ENCODE peak calls at places on chromosomes 1 and 21, in five cellular contexts. T is IMR-90, J is body of pancreas, X is K562, L is spleen. R is an unnamed sample.

GRCh38 chr1:241391926-241392710 is 35.1 kb upstream of the RGS7 start:
- DNase-seq in T (peak), J (no peak), X (no peak), L (no peak), R (no peak)

GRCh38 chr1:88180449-88181108 is 503.5 kb upstream of the PKN2 start:
- DNase-seq in T (peak), J (peak), X (peak), L (peak), R (peak)

GRCh38 chr1:111274653-111275052 is 16.0 kb upstream of the CHIA start:
- DNase-seq in T (no peak), J (no peak), X (no peak), L (no peak), R (no peak)

GRCh38 chr1:113118266-113118665 is 45.3 kb downstream of the LRIG2 start:
- DNase-seq in T (peak), J (no peak), X (no peak), L (no peak), R (no peak)

GRCh38 chr21:24045775-24046215 is 1561.5 kb downstream of the MRPL39 start:
- DNase-seq in T (peak), J (peak), X (peak), L (peak), R (peak)

GRCh38 chr1:14282583-14283186 is 315.8 kb upstream of the KAZN start:
- DNase-seq in T (no peak), J (no peak), X (no peak), L (no peak), R (no peak)

GRCh38 chr1:183845681-183846080 is 40.8 kb downstream of the RGL1 start:
- DNase-seq in T (peak), J (no peak), X (peak), L (no peak), R (no peak)

GRCh38 chr1:116667577-116668105 is at the start of gene IGSF3:
- DNase-seq in T (peak), J (peak), X (peak), L (peak), R (peak)

GRCh38 chr1:204775546-204775945 is 90.0 kb upstream of the LRRN2 start:
- DNase-seq in T (no peak), J (no peak), X (no peak), L (no peak), R (no peak)

GRCh38 chr1:223711173-223711572 is 1.2 kb upstream of the CAPN2 start:
- DNase-seq in T (peak), J (no peak), X (peak), L (no peak), R (no peak)

GRCh38 chr1:226762055-226762454 is 23.0 kb upstream of the ITPKB start:
- DNase-seq in T (no peak), J (no peak), X (no peak), L (no peak), R (no peak)
- TF ChIP-seq POLR2A in T (no peak), J (no peak), X (no peak), L (no peak), R (no peak)

DNA sequence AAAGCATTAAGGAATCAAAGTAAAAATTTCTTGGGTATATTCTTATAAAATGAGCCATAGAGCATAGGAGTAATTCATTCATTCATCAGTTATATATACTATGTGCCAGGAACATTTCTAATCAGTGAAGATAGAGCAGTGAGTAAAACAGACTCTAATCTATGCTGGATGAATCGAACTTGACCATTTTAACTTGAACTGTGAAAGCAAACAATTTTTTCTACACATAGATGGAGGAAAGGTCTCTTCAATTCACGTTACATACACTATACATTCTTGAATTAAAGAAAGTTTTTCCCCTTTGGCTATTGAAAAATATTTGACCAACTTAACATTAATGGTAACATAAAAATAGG is 1.6 kb downstream of the MACO1 start:
- DNase-seq in T (no peak), J (no peak), X (no peak), L (no peak), R (no peak)
- TF ChIP-seq POLR2A in T (no peak), J (no peak), X (no peak), L (no peak), R (no peak)

GRCh38 chr1:118115567-118116272 is 69.3 kb downstream of the SPAG17 start:
- DNase-seq in T (peak), J (no peak), X (no peak), L (no peak), R (no peak)

GRCh38 chr1:118117521-118117920 is 67.5 kb downstream of the SPAG17 start:
- DNase-seq in T (no peak), J (no peak), X (no peak), L (no peak), R (no peak)

GRCh38 chr1:118116909-118117308 is 68.1 kb downstream of the SPAG17 start:
- DNase-seq in T (no peak), J (no peak), X (no peak), L (no peak), R (no peak)

GRCh38 chr1:118118469-118118868 is 66.6 kb downstream of the SPAG17 start:
- DNase-seq in T (no peak), J (peak), X (no peak), L (no peak), R (peak)

GRCh38 chr1:118116401-118116800 is 68.6 kb downstream of the SPAG17 start:
- DNase-seq in T (peak), J (no peak), X (no peak), L (no peak), R (peak)
- TF ChIP-seq POLR2A in T (no peak), J (no peak), X (no peak), L (no peak), R (no peak)

DNA sequence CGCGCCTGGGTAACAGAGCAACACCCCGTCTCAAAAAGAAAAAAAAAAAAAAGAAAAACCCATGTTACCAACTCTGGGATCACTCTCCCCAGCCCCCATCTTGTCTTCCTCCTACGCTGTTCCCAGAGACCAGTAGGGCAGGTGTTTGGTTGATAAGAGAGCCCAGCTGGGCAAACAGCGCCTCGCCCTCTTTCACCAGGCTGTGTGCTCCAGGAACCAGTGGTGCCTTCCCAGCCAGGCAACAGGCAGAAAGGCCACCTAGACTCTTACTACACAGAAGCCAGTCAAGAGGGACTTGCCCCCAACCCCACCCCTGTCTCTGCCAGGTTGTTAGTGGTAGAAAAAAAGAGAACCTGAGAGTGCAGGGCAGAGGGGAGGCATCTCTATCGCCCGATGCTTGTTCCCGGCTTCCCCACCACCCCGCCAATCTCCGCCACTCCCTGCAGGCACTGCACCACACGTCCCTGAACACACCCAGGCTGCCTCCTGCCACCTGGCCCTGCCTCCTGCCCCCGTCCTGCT is 14.0 kb upstream of the CTRC start:
- DNase-seq in T (no peak), J (peak), X (peak), L (no peak), R (peak)
- TF ChIP-seq POLR2A in T (no peak), J (peak), X (no peak), L (no peak), R (no peak)